ENCODE peak calls at places on chromosomes 6 and 20, in nine cellular contexts. N is ascending aorta; I is foreskin fibroblast; Y is progenitor cell of endocrine pancreas; H is GM23338; R is CD8-positive, alpha-beta T cell; W is BJ; K is GM12865; T is neural crest cell. A is an unnamed sample.

GRCh38 chr6:112511441-112511840 is 164.3 kb downstream of the RFPL4B start:
- DNase-seq in K (no peak), T (no peak), Y (no peak), W (no peak), I (no peak), H (no peak), R (no peak), N (no peak), A (no peak)

GRCh38 chr6:5278571-5279120 is 17.3 kb downstream of the FARS2 start:
- DNase-seq in Y (no peak), H (no peak), N (no peak), W (no peak), I (no peak), T (no peak), K (peak; percentile 62), R (no peak), A (no peak)

GRCh38 chr20:2179957-2180356 is 78.3 kb downstream of the STK35 start:
- DNase-seq in T (no peak), N (no peak), K (no peak), Y (no peak), R (no peak), H (no peak), I (no peak), W (no peak), A (no peak)

GRCh38 chr20:4781211-4781610 is 59.5 kb downstream of the PRND start:
- DNase-seq in I (no peak), R (no peak), T (no peak), H (no peak), K (no peak), W (no peak), N (no peak), Y (no peak), A (no peak)

GRCh38 chr20:47843886-47844567 is 58.7 kb upstream of the SULF2 start:
- DNase-seq in T (no peak), N (no peak), Y (no peak), H (peak; percentile 46), I (no peak), W (no peak), K (no peak), R (no peak), A (no peak)

GRCh38 chr6:160004018-160004417 is 35.1 kb downstream of the IGF2R start:
- DNase-seq in W (no peak), N (no peak), T (no peak), R (no peak), K (no peak), H (no peak), Y (no peak), I (no peak), A (no peak)

GRCh38 chr6:35497571-35498406 is 910 bp upstream of the TEAD3 start:
- DNase-seq in N (peak; percentile 86), R (peak; percentile 24), Y (peak; percentile 29), W (peak; percentile 39), K (no peak), T (peak; percentile 48), H (peak; percentile 90), I (peak; percentile 99), A (no peak)

GRCh38 chr20:18466574-18466893 is 296 bp downstream of the DZANK1 start:
- DNase-seq in N (no peak), H (no peak), R (no peak), K (no peak), I (no peak), Y (no peak), W (peak; percentile 3), T (no peak), A (no peak)

GRCh38 chr6:28563420-28564095 is 37.9 kb downstream of the GPX5 start:
- DNase-seq in K (no peak), R (no peak), Y (no peak), H (no peak), I (no peak), N (no peak), W (no peak), T (no peak), A (no peak)

GRCh38 chr6:11428895-11429294 is 108.7 kb upstream of the TMEM170B start:
- DNase-seq in H (peak; percentile 30), N (no peak), W (peak; percentile 70), Y (no peak), T (no peak), I (peak; percentile 80), K (peak; percentile 90), R (no peak), A (no peak)

GRCh38 chr20:8431538-8432434 is 299.7 kb downstream of the PLCB1 start:
- DNase-seq in T (no peak), W (no peak), I (no peak), N (no peak), K (no peak), H (peak; percentile 24), R (no peak), Y (no peak), A (no peak)

GRCh38 chr20:50587291-50587961 is 77.2 kb downstream of the PTPN1 start:
- DNase-seq in N (no peak), W (no peak), I (no peak), T (no peak), K (no peak), H (no peak), R (no peak), Y (no peak), A (no peak)

GRCh38 chr6:154352898-154353585 is 3.6 kb downstream of the IPCEF1 start:
- DNase-seq in R (no peak), N (no peak), H (no peak), T (no peak), Y (no peak), I (no peak), W (no peak), K (peak; percentile 83), A (no peak)

GRCh38 chr20:35616465-35617396 is 1.1 kb downstream of the SPAG4 start:
- DNase-seq in N (peak; percentile 93), H (peak; percentile 100), I (peak; percentile 94), K (peak; percentile 81), W (peak; percentile 98), Y (peak; percentile 30), T (peak; percentile 59), R (peak; percentile 29), A (peak; percentile 40)

GRCh38 chr20:37596890-37597539 is 69.3 kb upstream of the BLCAP start:
- DNase-seq in K (no peak), H (no peak), I (no peak), N (no peak), T (no peak), W (no peak), Y (no peak), R (no peak), A (no peak)

GRCh38 chr6:136012198-136012884 is 160.8 kb downstream of the PDE7B start:
- DNase-seq in W (no peak), K (no peak), H (no peak), I (peak; percentile 84), R (no peak), Y (no peak), T (no peak), N (no peak), A (no peak)

DNA sequence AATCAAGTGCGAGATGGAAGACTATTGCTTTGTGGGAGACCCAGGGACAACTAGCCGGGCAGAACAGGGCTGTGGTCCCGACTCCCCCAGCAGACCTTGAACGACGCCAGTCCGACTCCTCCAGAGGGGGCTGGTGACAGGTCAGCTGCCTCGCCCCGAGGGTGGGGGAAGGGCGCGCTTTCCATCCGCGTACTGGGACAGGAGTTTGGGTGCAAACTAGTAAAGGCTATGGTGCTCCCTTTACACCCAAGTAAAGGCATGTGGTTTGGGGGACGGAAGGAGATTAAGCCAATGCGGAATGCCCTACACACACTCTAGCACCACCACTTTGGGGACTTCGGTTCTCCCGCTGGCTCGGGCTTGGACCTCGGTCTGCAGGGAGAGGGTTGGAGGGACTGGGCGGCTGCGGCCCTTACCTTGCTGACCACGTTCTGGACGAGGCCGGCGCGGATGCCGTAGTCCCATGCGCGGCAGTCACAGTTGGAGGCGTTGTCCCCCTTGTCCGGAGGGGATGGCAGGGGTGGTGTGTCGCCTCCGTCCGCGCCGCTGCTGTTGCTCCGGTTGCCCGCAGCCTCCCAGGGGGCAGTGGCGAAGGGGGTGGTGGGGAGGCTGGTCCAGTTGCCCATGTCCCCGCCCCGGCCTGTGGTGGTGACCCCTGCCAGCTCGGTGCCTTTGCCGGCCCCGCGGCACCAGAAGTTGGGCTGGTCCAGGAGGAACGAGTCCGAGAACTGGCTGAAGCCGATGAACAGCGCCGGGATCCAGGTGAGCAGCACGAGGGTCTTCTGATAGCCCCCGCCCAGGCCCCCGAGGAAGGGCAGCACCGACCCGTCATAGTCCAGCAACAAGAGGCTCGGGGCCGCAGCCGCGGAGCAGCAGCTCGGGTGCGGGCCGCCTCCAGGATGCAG is 1.1 kb downstream of the SLC22A23 start:
- DNase-seq in N (peak; percentile 68), H (peak; percentile 54), T (peak; percentile 11), I (peak; percentile 24), R (no peak), W (no peak), K (no peak), Y (peak; percentile 30), A (no peak)
- TF ChIP-seq CTCF in N (no peak), H (no peak), T (no peak), I (no peak), R (no peak), W (no peak), K (no peak), Y (peak; percentile 18), A (no peak)

GRCh38 chr6:163711071-163711470 is 296.6 kb downstream of the QKI start:
- DNase-seq in Y (no peak), H (no peak), T (no peak), N (peak; percentile 38), K (no peak), W (no peak), R (no peak), I (no peak), A (no peak)

GRCh38 chr6:163712981-163713380 is 298.5 kb downstream of the QKI start:
- DNase-seq in K (no peak), H (no peak), T (no peak), R (no peak), I (no peak), Y (no peak), N (peak; percentile 59), W (no peak), A (no peak)

GRCh38 chr6:163710552-163710951 is 296.0 kb downstream of the QKI start:
- DNase-seq in W (no peak), I (no peak), H (no peak), K (no peak), T (no peak), R (no peak), N (peak; percentile 39), Y (no peak), A (no peak)

GRCh38 chr6:163712569-163712966 is 298.1 kb downstream of the QKI start:
- DNase-seq in I (no peak), Y (no peak), R (no peak), N (no peak), W (no peak), H (no peak), K (no peak), T (no peak), A (no peak)

GRCh38 chr6:163711615-163712568 is 297.4 kb downstream of the QKI start:
- DNase-seq in N (peak; percentile 82), T (no peak), R (no peak), Y (no peak), H (peak; percentile 36), W (peak; percentile 9), K (peak; percentile 79), I (peak; percentile 27), A (peak; percentile 45)
- TF ChIP-seq CTCF in N (no peak), T (no peak), R (no peak), Y (no peak), H (peak; percentile 39), W (peak; percentile 28), K (peak; percentile 14), I (no peak), A (peak; percentile 47)

GRCh38 chr6:168032383-168032760 is 34.9 kb downstream of the KIF25 start:
- DNase-seq in T (no peak), I (peak; percentile 81), K (no peak), H (no peak), N (no peak), R (no peak), Y (no peak), W (no peak), A (peak; percentile 22)
- TF ChIP-seq CTCF in T (no peak), I (peak; percentile 32), K (no peak), H (no peak), N (no peak), R (no peak), Y (no peak), W (peak; percentile 75), A (peak; percentile 52)

GRCh38 chr6:44494011-44494501 is 106.5 kb downstream of the CDC5L start:
- DNase-seq in W (peak; percentile 57), Y (no peak), K (no peak), N (no peak), T (no peak), H (no peak), I (peak; percentile 80), R (no peak), A (peak; percentile 20)
- TF ChIP-seq CTCF in W (peak; percentile 41), Y (no peak), K (no peak), N (no peak), T (no peak), H (peak; percentile 27), I (no peak), R (no peak), A (peak; percentile 33)